ENCODE peak calls at places on chromosomes 7 and 10, in four cellular contexts. One of them, this sample, is unnamed.
A peak's percentile ranks its signal among the peaks of the same experiment; 100 is the strongest.

GRCh38 chr7:85702348-85702747 is 515.5 kb upstream of the SEMA3D start:
- DNase-seq in astrocyte of the spinal cord: no peak
- DNase-seq in activated CD4-positive, CD25-positive, alpha-beta regulatory T cell: no peak
- DNase-seq in AG08395: no peak
- DNase-seq in this sample: no peak

GRCh38 chr7:142614116-142614515 is 135.2 kb upstream of the PRSS1 start:
- DNase-seq in astrocyte of the spinal cord: peak; percentile 21
- DNase-seq in activated CD4-positive, CD25-positive, alpha-beta regulatory T cell: no peak
- DNase-seq in AG08395: peak; percentile 19
- DNase-seq in this sample: no peak

GRCh38 chr10:64952042-64952441 is 1430.8 kb downstream of the REEP3 start:
- DNase-seq in astrocyte of the spinal cord: no peak
- DNase-seq in activated CD4-positive, CD25-positive, alpha-beta regulatory T cell: no peak
- DNase-seq in AG08395: no peak
- DNase-seq in this sample: no peak

GRCh38 chr7:37916017-37916672 is 472 bp downstream of the SFRP4 start:
- DNase-seq in astrocyte of the spinal cord: no peak
- DNase-seq in activated CD4-positive, CD25-positive, alpha-beta regulatory T cell: no peak
- DNase-seq in AG08395: no peak
- DNase-seq in this sample: peak; percentile 56

GRCh38 chr10:102635377-102635776 is 8.9 kb upstream of the TRIM8 start:
- DNase-seq in astrocyte of the spinal cord: no peak
- DNase-seq in activated CD4-positive, CD25-positive, alpha-beta regulatory T cell: no peak
- DNase-seq in AG08395: no peak
- DNase-seq in this sample: no peak

GRCh38 chr10:132774905-132775863 is 10.8 kb downstream of the NKX6-2 start:
- DNase-seq in astrocyte of the spinal cord: no peak
- DNase-seq in activated CD4-positive, CD25-positive, alpha-beta regulatory T cell: no peak
- DNase-seq in AG08395: no peak
- DNase-seq in this sample: no peak

GRCh38 chr10:96259150-96259549 is 12.2 kb downstream of the BLNK start:
- DNase-seq in astrocyte of the spinal cord: no peak
- DNase-seq in activated CD4-positive, CD25-positive, alpha-beta regulatory T cell: no peak
- DNase-seq in AG08395: no peak
- DNase-seq in this sample: no peak

GRCh38 chr10:71392292-71392691 is 4.4 kb upstream of the CDH23 start:
- DNase-seq in astrocyte of the spinal cord: no peak
- DNase-seq in activated CD4-positive, CD25-positive, alpha-beta regulatory T cell: no peak
- DNase-seq in AG08395: no peak
- DNase-seq in this sample: no peak

GRCh38 chr7:70289067-70289466 is 690.8 kb downstream of the AUTS2 start:
- DNase-seq in astrocyte of the spinal cord: peak; percentile 25
- DNase-seq in activated CD4-positive, CD25-positive, alpha-beta regulatory T cell: no peak
- DNase-seq in AG08395: peak; percentile 72
- DNase-seq in this sample: peak; percentile 33

GRCh38 chr10:71747808-71748523 is 25.4 kb downstream of the VSIR start:
- DNase-seq in astrocyte of the spinal cord: no peak
- DNase-seq in activated CD4-positive, CD25-positive, alpha-beta regulatory T cell: no peak
- DNase-seq in AG08395: no peak
- DNase-seq in this sample: no peak

GRCh38 chr7:99092064-99092720 is 51.7 kb downstream of the SMURF1 start:
- DNase-seq in astrocyte of the spinal cord: peak; percentile 32
- DNase-seq in activated CD4-positive, CD25-positive, alpha-beta regulatory T cell: no peak
- DNase-seq in AG08395: no peak
- DNase-seq in this sample: no peak

GRCh38 chr10:117094856-117095255 is 43.2 kb downstream of the VAX1 start:
- DNase-seq in astrocyte of the spinal cord: no peak
- DNase-seq in activated CD4-positive, CD25-positive, alpha-beta regulatory T cell: no peak
- DNase-seq in AG08395: no peak
- DNase-seq in this sample: no peak

GRCh38 chr7:100210803-100211202 is 8.9 kb upstream of the PVRIG start:
- DNase-seq in astrocyte of the spinal cord: no peak
- DNase-seq in activated CD4-positive, CD25-positive, alpha-beta regulatory T cell: no peak
- DNase-seq in AG08395: no peak
- DNase-seq in this sample: no peak

GRCh38 chr7:15554744-15555143 is 7.1 kb downstream of the AGMO start:
- DNase-seq in astrocyte of the spinal cord: no peak
- DNase-seq in activated CD4-positive, CD25-positive, alpha-beta regulatory T cell: no peak
- DNase-seq in AG08395: no peak
- DNase-seq in this sample: no peak

GRCh38 chr7:44489955-44490350 is 505 bp downstream of the NUDCD3 start:
- DNase-seq in astrocyte of the spinal cord: peak; percentile 44
- DNase-seq in activated CD4-positive, CD25-positive, alpha-beta regulatory T cell: peak; percentile 21
- DNase-seq in AG08395: peak; percentile 24
- DNase-seq in this sample: peak; percentile 60

GRCh38 chr10:20004087-20004523 is 187.9 kb downstream of the PLXDC2 start:
- DNase-seq in astrocyte of the spinal cord: peak; percentile 78
- DNase-seq in activated CD4-positive, CD25-positive, alpha-beta regulatory T cell: no peak
- DNase-seq in AG08395: no peak
- DNase-seq in this sample: peak; percentile 11

GRCh38 chr7:13179775-13180448 is 492.5 kb downstream of the ARL4A start:
- DNase-seq in astrocyte of the spinal cord: no peak
- DNase-seq in activated CD4-positive, CD25-positive, alpha-beta regulatory T cell: no peak
- DNase-seq in AG08395: no peak
- DNase-seq in this sample: no peak

GRCh38 chr10:21515581-21516269 is 9.8 kb downstream of the SKIDA1 start:
- DNase-seq in astrocyte of the spinal cord: peak; percentile 58
- DNase-seq in activated CD4-positive, CD25-positive, alpha-beta regulatory T cell: no peak
- DNase-seq in AG08395: no peak
- DNase-seq in this sample: no peak

GRCh38 chr10:128604025-128604424 is 477.8 kb upstream of the MKI67 start:
- DNase-seq in astrocyte of the spinal cord: no peak
- DNase-seq in activated CD4-positive, CD25-positive, alpha-beta regulatory T cell: no peak
- DNase-seq in AG08395: no peak
- DNase-seq in this sample: no peak

GRCh38 chr7:2411815-2412586 is 8.6 kb downstream of the CHST12 start:
- DNase-seq in astrocyte of the spinal cord: no peak
- DNase-seq in activated CD4-positive, CD25-positive, alpha-beta regulatory T cell: no peak
- DNase-seq in AG08395: no peak
- DNase-seq in this sample: no peak

GRCh38 chr7:98400538-98401427 is at the start of gene BAIAP2L1:
- DNase-seq in astrocyte of the spinal cord: peak; percentile 71
- DNase-seq in activated CD4-positive, CD25-positive, alpha-beta regulatory T cell: peak; percentile 51
- DNase-seq in AG08395: peak; percentile 86
- DNase-seq in this sample: peak; percentile 92

GRCh38 chr10:26335574-26336093 is 102.5 kb upstream of the APBB1IP start:
- DNase-seq in astrocyte of the spinal cord: no peak
- DNase-seq in activated CD4-positive, CD25-positive, alpha-beta regulatory T cell: no peak
- DNase-seq in AG08395: no peak
- DNase-seq in this sample: no peak

GRCh38 chr10:112471878-112472487 is 25.0 kb downstream of the VTI1A start:
- DNase-seq in astrocyte of the spinal cord: peak; percentile 58
- DNase-seq in activated CD4-positive, CD25-positive, alpha-beta regulatory T cell: no peak
- DNase-seq in AG08395: peak; percentile 74
- DNase-seq in this sample: peak; percentile 13

GRCh38 chr10:51934373-51934772 is 235.0 kb upstream of the CSTF2T start:
- DNase-seq in astrocyte of the spinal cord: no peak
- DNase-seq in activated CD4-positive, CD25-positive, alpha-beta regulatory T cell: no peak
- DNase-seq in AG08395: no peak
- DNase-seq in this sample: no peak

GRCh38 chr10:133260895-133261725 is 15.6 kb downstream of the ADAM8 start:
- DNase-seq in astrocyte of the spinal cord: peak; percentile 22
- DNase-seq in activated CD4-positive, CD25-positive, alpha-beta regulatory T cell: no peak
- DNase-seq in AG08395: peak; percentile 53
- DNase-seq in this sample: peak; percentile 47

GRCh38 chr7:158572000-158572828 is 15.4 kb downstream of the PTPRN2 start:
- DNase-seq in astrocyte of the spinal cord: no peak
- DNase-seq in activated CD4-positive, CD25-positive, alpha-beta regulatory T cell: no peak
- DNase-seq in AG08395: no peak
- DNase-seq in this sample: peak; percentile 58

GRCh38 chr10:100728928-100729876 is 16.2 kb upstream of the PAX2 start:
- DNase-seq in astrocyte of the spinal cord: no peak
- DNase-seq in activated CD4-positive, CD25-positive, alpha-beta regulatory T cell: no peak
- DNase-seq in AG08395: peak; percentile 35
- DNase-seq in this sample: peak; percentile 68

GRCh38 chr7:121872831-121873764 is at the start of gene PTPRZ1:
- DNase-seq in astrocyte of the spinal cord: peak; percentile 22
- DNase-seq in activated CD4-positive, CD25-positive, alpha-beta regulatory T cell: no peak
- DNase-seq in AG08395: peak; percentile 21
- DNase-seq in this sample: peak; percentile 71

GRCh38 chr10:63554666-63555065 is 33.5 kb downstream of the REEP3 start:
- DNase-seq in astrocyte of the spinal cord: peak; percentile 97
- DNase-seq in activated CD4-positive, CD25-positive, alpha-beta regulatory T cell: no peak
- DNase-seq in AG08395: peak; percentile 89
- DNase-seq in this sample: peak; percentile 85

GRCh38 chr10:93152136-93152535 is 78.4 kb downstream of the CYP26A1 start:
- DNase-seq in astrocyte of the spinal cord: peak; percentile 65
- DNase-seq in activated CD4-positive, CD25-positive, alpha-beta regulatory T cell: no peak
- DNase-seq in AG08395: peak; percentile 89
- DNase-seq in this sample: no peak

GRCh38 chr7:21771906-21772610 is 173.6 kb downstream of the CDCA7L start:
- DNase-seq in astrocyte of the spinal cord: no peak
- DNase-seq in activated CD4-positive, CD25-positive, alpha-beta regulatory T cell: no peak
- DNase-seq in AG08395: no peak
- DNase-seq in this sample: peak; percentile 16

GRCh38 chr10:78258303-78259030 is 224.8 kb downstream of the RPS24 start:
- DNase-seq in astrocyte of the spinal cord: no peak
- DNase-seq in activated CD4-positive, CD25-positive, alpha-beta regulatory T cell: no peak
- DNase-seq in AG08395: no peak
- DNase-seq in this sample: no peak

GRCh38 chr10:89535185-89536012 is at the start of gene SLC16A12:
- DNase-seq in astrocyte of the spinal cord: peak; percentile 23
- DNase-seq in activated CD4-positive, CD25-positive, alpha-beta regulatory T cell: no peak
- DNase-seq in AG08395: no peak
- DNase-seq in this sample: peak; percentile 15

GRCh38 chr10:123301077-123301875 is 147.1 kb downstream of the BUB3 start:
- DNase-seq in astrocyte of the spinal cord: peak; percentile 5
- DNase-seq in activated CD4-positive, CD25-positive, alpha-beta regulatory T cell: no peak
- DNase-seq in AG08395: peak; percentile 62
- DNase-seq in this sample: peak; percentile 77

GRCh38 chr10:42645103-42645502 is 6.7 kb upstream of the ZNF33B start:
- DNase-seq in astrocyte of the spinal cord: no peak
- DNase-seq in activated CD4-positive, CD25-positive, alpha-beta regulatory T cell: no peak
- DNase-seq in AG08395: no peak
- DNase-seq in this sample: no peak

GRCh38 chr7:26649388-26649787 is 215.0 kb downstream of the SKAP2 start:
- DNase-seq in astrocyte of the spinal cord: no peak
- DNase-seq in activated CD4-positive, CD25-positive, alpha-beta regulatory T cell: no peak
- DNase-seq in AG08395: no peak
- DNase-seq in this sample: no peak

GRCh38 chr10:88913803-88914202 is 33.8 kb downstream of the STAMBPL1 start:
- DNase-seq in astrocyte of the spinal cord: no peak
- DNase-seq in activated CD4-positive, CD25-positive, alpha-beta regulatory T cell: no peak
- DNase-seq in AG08395: no peak
- DNase-seq in this sample: no peak

GRCh38 chr7:107463139-107464078 is 6.4 kb upstream of the GPR22 start:
- DNase-seq in astrocyte of the spinal cord: peak; percentile 74
- DNase-seq in activated CD4-positive, CD25-positive, alpha-beta regulatory T cell: peak; percentile 7
- DNase-seq in AG08395: peak; percentile 77
- DNase-seq in this sample: peak; percentile 78

GRCh38 chr7:48938539-48938938 is 14.2 kb downstream of the CDC14C start:
- DNase-seq in astrocyte of the spinal cord: peak; percentile 88
- DNase-seq in activated CD4-positive, CD25-positive, alpha-beta regulatory T cell: no peak
- DNase-seq in AG08395: peak; percentile 6
- DNase-seq in this sample: no peak

GRCh38 chr10:117294039-117294438 is 53.1 kb downstream of the SLC18A2 start:
- DNase-seq in astrocyte of the spinal cord: no peak
- DNase-seq in activated CD4-positive, CD25-positive, alpha-beta regulatory T cell: no peak
- DNase-seq in AG08395: no peak
- DNase-seq in this sample: no peak